ENCODE peak calls at places on chromosomes 5 and 9, in nine cellular contexts. One of them, this sample, is unnamed.
A peak's percentile ranks its signal among the peaks of the same experiment; 100 is the strongest.

GRCh38 chr9:14221558-14221957 is 92.4 kb downstream of the NFIB start:
- DNase-seq in endodermal cell: no peak
- DNase-seq in ovary: no peak
- DNase-seq in heart left ventricle: no peak
- DNase-seq in fibroblast of lung: peak; percentile 82
- DNase-seq in BJ: peak; percentile 1
- DNase-seq in PC-3: peak; percentile 91
- DNase-seq in mucosa of descending colon: no peak
- DNase-seq in lower leg skin: no peak
- DNase-seq in this sample: peak; percentile 78

GRCh38 chr9:91837982-91838731 is 111.9 kb downstream of the ROR2 start:
- DNase-seq in BJ: no peak
- DNase-seq in endodermal cell: peak; percentile 50
- DNase-seq in lower leg skin: no peak
- DNase-seq in heart left ventricle: peak; percentile 79
- DNase-seq in fibroblast of lung: peak; percentile 78
- DNase-seq in mucosa of descending colon: peak; percentile 76
- DNase-seq in ovary: peak; percentile 67
- DNase-seq in PC-3: peak; percentile 89
- DNase-seq in this sample: no peak

GRCh38 chr5:6602441-6602840 is 30.4 kb downstream of the NSUN2 start:
- DNase-seq in mucosa of descending colon: no peak
- DNase-seq in heart left ventricle: no peak
- DNase-seq in PC-3: no peak
- DNase-seq in BJ: no peak
- DNase-seq in lower leg skin: no peak
- DNase-seq in endodermal cell: peak; percentile 21
- DNase-seq in fibroblast of lung: no peak
- DNase-seq in ovary: no peak
- DNase-seq in this sample: no peak

GRCh38 chr9:112037281-112038016 is 137.6 kb downstream of the SUSD1 start:
- DNase-seq in BJ: peak; percentile 89
- DNase-seq in endodermal cell: peak; percentile 33
- DNase-seq in fibroblast of lung: peak; percentile 53
- DNase-seq in mucosa of descending colon: no peak
- DNase-seq in lower leg skin: no peak
- DNase-seq in heart left ventricle: no peak
- DNase-seq in PC-3: peak; percentile 46
- DNase-seq in ovary: no peak
- DNase-seq in this sample: peak; percentile 70

GRCh38 chr9:101455656-101456235 is 20.2 kb upstream of the ALDOB start:
- DNase-seq in heart left ventricle: no peak
- DNase-seq in BJ: no peak
- DNase-seq in fibroblast of lung: peak; percentile 7
- DNase-seq in endodermal cell: no peak
- DNase-seq in lower leg skin: no peak
- DNase-seq in PC-3: no peak
- DNase-seq in ovary: no peak
- DNase-seq in mucosa of descending colon: no peak
- DNase-seq in this sample: peak; percentile 62

GRCh38 chr9:87491488-87491887 is 6.2 kb upstream of the DAPK1 start:
- DNase-seq in PC-3: no peak
- DNase-seq in endodermal cell: no peak
- DNase-seq in ovary: no peak
- DNase-seq in mucosa of descending colon: no peak
- DNase-seq in lower leg skin: no peak
- DNase-seq in BJ: no peak
- DNase-seq in heart left ventricle: no peak
- DNase-seq in fibroblast of lung: no peak
- DNase-seq in this sample: no peak

GRCh38 chr5:33049298-33049697 is 338.2 kb downstream of the NPR3 start:
- DNase-seq in mucosa of descending colon: no peak
- DNase-seq in ovary: no peak
- DNase-seq in BJ: no peak
- DNase-seq in heart left ventricle: no peak
- DNase-seq in lower leg skin: no peak
- DNase-seq in endodermal cell: no peak
- DNase-seq in fibroblast of lung: no peak
- DNase-seq in PC-3: peak; percentile 82
- DNase-seq in this sample: no peak

GRCh38 chr5:141649056-141649688 is 2.0 kb downstream of the FCHSD1 start:
- DNase-seq in ovary: no peak
- DNase-seq in heart left ventricle: no peak
- DNase-seq in mucosa of descending colon: no peak
- DNase-seq in lower leg skin: no peak
- DNase-seq in endodermal cell: no peak
- DNase-seq in BJ: no peak
- DNase-seq in fibroblast of lung: no peak
- DNase-seq in PC-3: no peak
- DNase-seq in this sample: no peak

GRCh38 chr9:34652608-34653007 is 623 bp downstream of the IL11RA start:
- DNase-seq in heart left ventricle: no peak
- DNase-seq in mucosa of descending colon: no peak
- DNase-seq in ovary: no peak
- DNase-seq in fibroblast of lung: no peak
- DNase-seq in endodermal cell: no peak
- DNase-seq in PC-3: no peak
- DNase-seq in BJ: no peak
- DNase-seq in lower leg skin: no peak
- DNase-seq in this sample: no peak

GRCh38 chr9:34653610-34654072 is 1.7 kb downstream of the IL11RA start:
- DNase-seq in fibroblast of lung: peak; percentile 22
- DNase-seq in endodermal cell: no peak
- DNase-seq in mucosa of descending colon: no peak
- DNase-seq in BJ: no peak
- DNase-seq in lower leg skin: no peak
- DNase-seq in heart left ventricle: no peak
- DNase-seq in ovary: peak; percentile 81
- DNase-seq in PC-3: no peak
- DNase-seq in this sample: no peak

GRCh38 chr9:34651876-34652602 is at the start of gene IL11RA:
- DNase-seq in fibroblast of lung: peak; percentile 86
- DNase-seq in endodermal cell: peak; percentile 98
- DNase-seq in PC-3: peak; percentile 68
- DNase-seq in BJ: no peak
- DNase-seq in mucosa of descending colon: peak; percentile 92
- DNase-seq in ovary: peak; percentile 90
- DNase-seq in lower leg skin: peak; percentile 84
- DNase-seq in heart left ventricle: peak; percentile 94
- DNase-seq in this sample: peak; percentile 80

GRCh38 chr9:34654317-34655083 is 2.5 kb downstream of the IL11RA start:
- DNase-seq in lower leg skin: no peak
- DNase-seq in endodermal cell: no peak
- DNase-seq in BJ: no peak
- DNase-seq in PC-3: no peak
- DNase-seq in heart left ventricle: peak; percentile 88
- DNase-seq in ovary: peak; percentile 88
- DNase-seq in mucosa of descending colon: no peak
- DNase-seq in fibroblast of lung: peak; percentile 74
- DNase-seq in this sample: peak; percentile 57

GRCh38 chr9:34653131-34653530 is 1.1 kb downstream of the IL11RA start:
- DNase-seq in ovary: no peak
- DNase-seq in heart left ventricle: no peak
- DNase-seq in PC-3: no peak
- DNase-seq in mucosa of descending colon: no peak
- DNase-seq in BJ: no peak
- DNase-seq in lower leg skin: no peak
- DNase-seq in endodermal cell: no peak
- DNase-seq in fibroblast of lung: no peak
- DNase-seq in this sample: no peak
- H3K4me3 ChIP-seq in ovary: no peak overlapping the region
- H3K4me3 ChIP-seq in heart left ventricle: no peak overlapping the region
- H3K4me3 ChIP-seq in PC-3: no peak overlapping the region
- H3K4me3 ChIP-seq in mucosa of descending colon: no peak overlapping the region
- H3K4me3 ChIP-seq in BJ: no peak overlapping the region
- H3K4me3 ChIP-seq in lower leg skin: no peak overlapping the region
- H3K4me3 ChIP-seq in endodermal cell: no peak overlapping the region
- H3K4me3 ChIP-seq in fibroblast of lung: no peak overlapping the region
- H3K4me3 ChIP-seq in this sample: no peak overlapping the region

GRCh38 chr5:143505934-143506333 is 102.4 kb upstream of the NR3C1 start:
- DNase-seq in PC-3: no peak
- DNase-seq in heart left ventricle: no peak
- DNase-seq in mucosa of descending colon: no peak
- DNase-seq in ovary: no peak
- DNase-seq in endodermal cell: no peak
- DNase-seq in lower leg skin: no peak
- DNase-seq in BJ: no peak
- DNase-seq in fibroblast of lung: no peak
- DNase-seq in this sample: no peak

GRCh38 chr5:143509758-143510221 is 106.3 kb upstream of the NR3C1 start:
- DNase-seq in PC-3: no peak
- DNase-seq in BJ: no peak
- DNase-seq in heart left ventricle: no peak
- DNase-seq in mucosa of descending colon: no peak
- DNase-seq in ovary: no peak
- DNase-seq in fibroblast of lung: no peak
- DNase-seq in endodermal cell: no peak
- DNase-seq in lower leg skin: no peak
- DNase-seq in this sample: no peak

GRCh38 chr5:143505354-143505753 is 101.9 kb upstream of the NR3C1 start:
- DNase-seq in lower leg skin: no peak
- DNase-seq in PC-3: no peak
- DNase-seq in ovary: no peak
- DNase-seq in endodermal cell: no peak
- DNase-seq in heart left ventricle: no peak
- DNase-seq in mucosa of descending colon: no peak
- DNase-seq in fibroblast of lung: no peak
- DNase-seq in BJ: no peak
- DNase-seq in this sample: no peak

GRCh38 chr5:143511736-143512135 is 108.2 kb upstream of the NR3C1 start:
- DNase-seq in endodermal cell: no peak
- DNase-seq in ovary: no peak
- DNase-seq in BJ: no peak
- DNase-seq in fibroblast of lung: no peak
- DNase-seq in heart left ventricle: no peak
- DNase-seq in PC-3: no peak
- DNase-seq in lower leg skin: no peak
- DNase-seq in mucosa of descending colon: no peak
- DNase-seq in this sample: no peak

DNA sequence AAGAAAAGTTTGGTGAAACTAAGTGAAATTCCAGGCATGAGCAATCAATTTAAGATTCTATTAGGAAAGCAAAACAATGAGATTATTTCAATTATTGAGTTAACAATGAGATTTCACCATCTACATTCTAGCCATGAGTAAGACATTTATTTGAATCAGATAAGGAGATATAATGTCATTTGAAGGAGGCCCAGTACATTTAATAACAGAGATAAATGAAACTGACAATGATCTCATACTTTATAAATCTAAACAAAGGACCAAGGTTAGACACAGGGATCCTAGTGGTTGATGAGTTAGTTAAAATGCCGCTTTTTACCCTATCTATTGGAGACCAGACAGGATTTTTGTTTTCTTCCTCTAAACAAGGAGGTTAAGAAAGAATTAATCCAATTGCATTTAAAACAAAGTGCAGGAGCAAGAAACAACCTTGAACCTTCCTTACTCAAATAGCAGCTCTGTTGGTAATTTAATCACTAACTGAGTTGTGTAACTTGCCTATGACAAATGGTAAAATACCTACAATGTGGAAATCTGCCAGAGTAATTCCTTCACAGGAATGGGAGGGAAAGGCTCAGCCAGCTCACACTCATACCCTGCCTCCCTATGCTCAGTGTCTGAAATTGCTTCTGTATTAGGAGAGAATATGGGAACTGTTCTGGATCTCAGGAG is 103.5 kb upstream of the NR3C1 start:
- DNase-seq in endodermal cell: no peak
- DNase-seq in fibroblast of lung: peak; percentile 84
- DNase-seq in BJ: peak; percentile 84
- DNase-seq in ovary: no peak
- DNase-seq in PC-3: peak; percentile 94
- DNase-seq in mucosa of descending colon: no peak
- DNase-seq in lower leg skin: no peak
- DNase-seq in heart left ventricle: no peak
- DNase-seq in this sample: peak; percentile 84
- TF ChIP-seq CTCF in endodermal cell: no peak
- TF ChIP-seq CTCF in fibroblast of lung: no peak
- TF ChIP-seq CTCF in BJ: peak; percentile 24
- TF ChIP-seq CTCF in ovary: no peak
- TF ChIP-seq CTCF in PC-3: peak; percentile 21
- TF ChIP-seq CTCF in mucosa of descending colon: no peak
- TF ChIP-seq CTCF in lower leg skin: no peak
- TF ChIP-seq CTCF in heart left ventricle: no peak
- TF ChIP-seq CTCF in this sample: no peak

GRCh38 chr5:173326501-173326960 is 1.7 kb downstream of the STC2 start:
- DNase-seq in fibroblast of lung: peak; percentile 90
- DNase-seq in heart left ventricle: no peak
- DNase-seq in BJ: peak; percentile 71
- DNase-seq in endodermal cell: peak; percentile 60
- DNase-seq in lower leg skin: no peak
- DNase-seq in PC-3: peak; percentile 78
- DNase-seq in mucosa of descending colon: no peak
- DNase-seq in ovary: no peak
- DNase-seq in this sample: peak; percentile 91
- H3K4me3 ChIP-seq in fibroblast of lung: peak overlapping the region; percentile 79
- H3K4me3 ChIP-seq in heart left ventricle: peak overlapping the region; percentile 59
- H3K4me3 ChIP-seq in BJ: peak overlapping the region; percentile 52
- H3K4me3 ChIP-seq in endodermal cell: peak overlapping the region; percentile 77
- H3K4me3 ChIP-seq in lower leg skin: no peak overlapping the region
- H3K4me3 ChIP-seq in PC-3: peak overlapping the region; percentile 75
- H3K4me3 ChIP-seq in mucosa of descending colon: no peak overlapping the region
- H3K4me3 ChIP-seq in ovary: no peak overlapping the region
- H3K4me3 ChIP-seq in this sample: peak overlapping the region; percentile 80

DNA sequence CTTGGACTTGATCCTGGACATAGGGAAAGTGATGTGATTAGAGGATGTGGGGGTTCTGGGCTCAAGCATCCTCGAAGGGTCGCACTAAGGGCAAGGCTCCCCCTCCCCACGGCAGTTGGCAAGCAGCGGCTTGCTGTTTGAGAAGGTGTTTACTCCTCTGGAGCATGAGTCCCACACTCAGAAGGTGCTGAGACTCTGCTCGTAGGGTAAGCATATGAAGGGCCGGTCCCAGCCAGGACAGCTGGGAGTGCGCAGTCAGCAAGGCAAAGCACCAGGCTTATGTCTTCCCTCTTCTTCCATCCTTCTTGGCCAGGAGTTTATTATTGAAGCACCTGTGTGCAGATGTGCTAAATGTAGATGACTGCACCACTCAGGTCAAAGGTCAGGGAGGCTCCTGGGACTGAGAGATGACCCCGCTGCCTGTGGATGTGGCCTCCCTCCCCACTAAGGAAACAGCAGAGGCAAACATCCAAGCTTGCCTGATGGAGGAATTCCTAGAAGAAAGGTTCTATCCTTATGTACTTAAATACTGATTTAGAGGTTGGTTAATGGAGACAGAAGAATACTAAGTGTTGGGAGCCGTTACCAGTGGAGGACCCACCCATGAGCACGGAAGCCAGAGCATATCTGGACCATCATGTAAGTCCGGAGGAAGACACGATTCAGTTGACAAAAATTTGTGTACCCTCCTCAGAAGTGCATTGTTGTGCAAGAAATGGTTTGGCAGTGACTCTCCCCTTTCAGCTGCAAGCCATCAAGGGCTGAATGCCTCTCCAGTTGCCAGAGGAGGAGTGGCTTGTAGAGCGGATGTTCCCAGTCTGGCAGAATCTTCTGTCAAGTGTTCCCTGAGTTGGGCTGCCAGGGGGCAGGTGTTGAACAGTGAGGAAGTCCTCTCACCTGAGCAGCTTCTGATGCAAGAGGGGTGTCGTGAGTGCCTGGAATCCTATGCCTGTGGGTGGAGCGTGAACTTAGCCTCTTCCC is 27.2 kb upstream of the CDKN2AIPNL start:
- DNase-seq in PC-3: peak; percentile 93
- DNase-seq in heart left ventricle: peak; percentile 82
- DNase-seq in BJ: peak; percentile 98
- DNase-seq in ovary: peak; percentile 90
- DNase-seq in fibroblast of lung: peak; percentile 98
- DNase-seq in lower leg skin: peak; percentile 90
- DNase-seq in endodermal cell: peak; percentile 85
- DNase-seq in mucosa of descending colon: peak; percentile 83
- DNase-seq in this sample: peak; percentile 86
- TF ChIP-seq CTCF in PC-3: no peak
- TF ChIP-seq CTCF in heart left ventricle: no peak
- TF ChIP-seq CTCF in BJ: no peak
- TF ChIP-seq CTCF in ovary: no peak
- TF ChIP-seq CTCF in fibroblast of lung: no peak
- TF ChIP-seq CTCF in lower leg skin: no peak
- TF ChIP-seq CTCF in endodermal cell: no peak
- TF ChIP-seq CTCF in mucosa of descending colon: no peak
- TF ChIP-seq CTCF in this sample: no peak